ENCODE peak calls at places on chromosomes 7 and 10, in six cellular contexts. N, V, G, B, K and T are unnamed samples.

GRCh38 chr10:122877264-122877663 is 2.1 kb downstream of the FAM24B start:
- DNase-seq in N (no peak), V (no peak), G (no peak), B (no peak), K (no peak), T (no peak)

GRCh38 chr10:86952106-86952505 is 5.3 kb downstream of the MMRN2 start:
- DNase-seq in N (no peak), K (no peak), B (no peak), G (no peak), V (no peak), T (no peak)

GRCh38 chr10:7412482-7413251 is 1.8 kb upstream of the SFMBT2 start:
- DNase-seq in K (peak), V (peak), N (no peak), B (no peak), G (peak), T (no peak)

GRCh38 chr10:132516771-132517725 is 20.5 kb upstream of the INPP5A start:
- DNase-seq in G (peak), N (peak), K (no peak), B (peak), V (no peak), T (peak)

GRCh38 chr10:97018251-97019212 is 167.2 kb downstream of the SLIT1 start:
- DNase-seq in B (no peak), N (no peak), G (no peak), V (no peak), K (no peak), T (no peak)

GRCh38 chr10:133086247-133086646 is 1.5 kb upstream of the ADGRA1 start:
- DNase-seq in K (no peak), B (no peak), V (no peak), N (no peak), G (no peak), T (no peak)

GRCh38 chr7:40544277-40544723 is 409.5 kb downstream of the SUGCT start:
- DNase-seq in G (no peak), K (no peak), B (no peak), V (no peak), N (no peak), T (no peak)

GRCh38 chr7:26520483-26520882 is 228.8 kb downstream of the SNX10 start:
- DNase-seq in N (no peak), B (no peak), K (no peak), G (no peak), V (no peak), T (no peak)

GRCh38 chr7:115561341-115562110 is 469.0 kb downstream of the TFEC start:
- DNase-seq in V (no peak), G (no peak), N (no peak), K (no peak), B (peak), T (peak)

GRCh38 chr7:119733480-119733879 is 539.5 kb upstream of the KCND2 start:
- DNase-seq in V (no peak), B (no peak), G (no peak), K (no peak), N (peak), T (no peak)